ENCODE peak calls at places on chromosomes 4 and X, in five cellular contexts. L, D, J, Q and O are unnamed samples.

GRCh38 chr4:158496030-158496741 is 25.5 kb upstream of the RXFP1 start:
- DNase-seq in Q (peak; percentile 53), L (peak; percentile 22), J (no peak), D (peak; percentile 44), O (peak; percentile 42)

GRCh38 chrX:38817004-38817703 is 15.9 kb downstream of the MID1IP1 start:
- DNase-seq in L (no peak), D (no peak), J (no peak), Q (peak; percentile 32), O (peak; percentile 50)

GRCh38 chr4:155391932-155392331 is 15.2 kb upstream of the MAP9 start:
- DNase-seq in D (no peak), Q (no peak), L (no peak), J (no peak), O (no peak)

GRCh38 chr4:101870874-101871273 is 80.3 kb downstream of the BANK1 start:
- DNase-seq in L (no peak), Q (no peak), D (no peak), J (no peak), O (no peak)

GRCh38 chr4:152089564-152089963 is 328.8 kb upstream of the GATB start:
- DNase-seq in J (no peak), Q (no peak), L (no peak), D (no peak), O (no peak)

GRCh38 chr4:76028242-76028859 is 5.1 kb upstream of the CXCL10 start:
- DNase-seq in Q (no peak), L (no peak), D (no peak), J (no peak), O (no peak)

GRCh38 chrX:106917830-106918500 is 2.2 kb upstream of the CLDN2 start:
- DNase-seq in J (no peak), D (no peak), L (no peak), Q (peak; percentile 59), O (no peak)

GRCh38 chrX:2446815-2447214 is 54.0 kb downstream of the DHRSX start:
- DNase-seq in L (no peak), J (no peak), Q (no peak), D (no peak), O (no peak)

GRCh38 chrX:12396584-12396983 is 258.3 kb downstream of the FRMPD4 start:
- DNase-seq in Q (no peak), J (no peak), D (no peak), L (no peak), O (no peak)

GRCh38 chr4:185435466-185435865 is 9.7 kb upstream of the UFSP2 start:
- DNase-seq in L (no peak), Q (no peak), D (no peak), J (no peak), O (no peak)

GRCh38 chr4:37678624-37679023 is 7.6 kb downstream of the RELL1 start:
- DNase-seq in Q (no peak), J (no peak), L (no peak), D (no peak), O (peak; percentile 41)
- H3K4me1 ChIP-seq in Q (peaks cover 17% of the 10 kb centered on the region), J (peaks cover 31% of the 10 kb centered on the region), L (no peaks in the 10 kb centered on the region), D (peaks cover 58% of the 10 kb centered on the region), O (peaks cover 88% of the 10 kb centered on the region)

DNA sequence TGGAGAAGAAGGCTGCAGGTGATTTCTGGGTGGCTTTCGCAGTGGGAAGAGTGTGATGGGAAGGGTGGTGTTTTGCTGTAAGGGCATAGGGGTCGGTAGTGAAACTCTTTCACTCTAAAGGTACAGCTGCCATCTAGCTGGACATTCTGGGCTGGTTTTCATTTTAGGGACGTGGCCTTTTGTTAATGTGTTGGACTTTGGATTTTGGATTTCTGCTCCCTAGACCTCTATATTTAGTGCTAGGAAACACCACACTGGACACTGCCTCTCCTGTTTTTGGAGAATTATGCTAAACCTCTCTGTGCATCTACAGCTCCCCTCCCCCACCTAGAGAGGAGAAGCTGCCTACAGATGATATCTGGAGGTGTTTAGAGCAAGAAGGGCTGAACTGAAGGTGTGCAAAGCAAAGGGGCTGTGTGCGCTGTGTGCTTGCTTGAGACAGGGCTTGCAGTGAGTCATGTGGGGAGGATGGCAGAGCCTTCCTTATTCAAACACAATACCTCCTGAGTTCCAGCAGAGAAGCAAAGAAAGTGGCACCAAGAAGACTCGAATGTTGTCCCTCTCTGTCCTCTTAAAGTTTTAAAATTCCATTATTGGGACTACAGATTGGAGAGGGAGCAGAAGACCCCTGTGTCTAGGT is 47.9 kb downstream of the STARD8 start:
- DNase-seq in Q (no peak), D (no peak), J (no peak), L (no peak), O (no peak)
- H3K4me3 ChIP-seq in Q (peak overlapping the region; percentile 53), D (peak overlapping the region; percentile 55), J (peak overlapping the region; percentile 64), L (no peak overlapping the region), O (no peak overlapping the region)

DNA sequence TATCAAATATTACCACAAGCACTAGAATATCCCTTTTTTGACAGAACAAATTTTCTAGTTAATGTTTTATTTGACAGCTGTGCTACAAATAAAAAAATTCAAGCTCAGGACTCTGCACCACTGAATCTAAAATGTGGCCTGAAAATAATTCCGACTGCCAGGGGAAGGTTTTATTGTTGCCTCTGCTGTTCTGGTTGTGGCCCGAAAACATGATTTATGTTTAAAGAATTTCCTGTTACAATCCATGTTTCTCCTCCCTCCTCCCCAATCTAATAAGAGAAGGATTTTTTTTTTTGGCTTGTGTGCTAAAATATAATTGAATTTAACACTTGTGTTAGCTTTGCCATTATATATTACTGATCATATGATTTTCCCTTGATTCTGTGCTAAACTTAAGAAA is 227.8 kb downstream of the DCLK2 start:
- DNase-seq in L (no peak), D (no peak), J (no peak), Q (no peak), O (no peak)
- H3K4me1 ChIP-seq in L (no peaks in the 10 kb centered on the region), D (no peaks in the 10 kb centered on the region), J (no peaks in the 10 kb centered on the region), Q (peaks cover 11% of the 10 kb centered on the region), O (no peaks in the 10 kb centered on the region)

GRCh38 chr4:79788884-79789283 is 284.1 kb downstream of the ANTXR2 start:
- DNase-seq in Q (no peak), L (no peak), D (no peak), J (no peak), O (no peak)
- H3K4me3 ChIP-seq in Q (no peak overlapping the region), L (no peak overlapping the region), D (no peak overlapping the region), J (no peak overlapping the region), O (no peak overlapping the region)

GRCh38 chr4:143391895-143392294 is 55.2 kb downstream of the GAB1 start:
- DNase-seq in Q (no peak), L (no peak), J (no peak), D (no peak), O (no peak)

GRCh38 chr4:143391261-143391660 is 54.6 kb downstream of the GAB1 start:
- DNase-seq in D (no peak), Q (no peak), J (no peak), L (no peak), O (no peak)

GRCh38 chr4:143390764-143391163 is 54.1 kb downstream of the GAB1 start:
- DNase-seq in J (no peak), L (no peak), Q (no peak), D (no peak), O (no peak)

GRCh38 chr4:143395054-143395453 is 58.4 kb downstream of the GAB1 start:
- DNase-seq in D (no peak), Q (no peak), J (no peak), L (no peak), O (no peak)

DNA sequence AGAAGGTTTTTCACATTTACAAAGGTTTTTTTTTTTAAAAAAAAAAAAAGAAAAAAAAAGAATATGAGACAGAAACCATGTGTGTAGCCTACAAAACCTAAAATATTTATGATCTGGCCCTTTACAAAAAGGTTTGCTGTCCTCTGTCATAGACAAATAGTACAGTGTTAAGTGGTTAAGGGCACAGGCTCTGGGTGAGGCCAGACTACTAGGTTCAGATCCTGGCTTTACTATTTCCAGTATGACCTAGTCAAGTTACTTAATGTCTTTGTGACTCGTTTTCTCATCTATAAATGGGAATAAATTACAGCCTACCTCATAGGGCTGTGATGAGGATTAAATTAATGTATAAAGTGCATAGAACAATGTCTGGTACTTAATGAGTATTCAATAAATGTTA is 56.5 kb downstream of the GAB1 start:
- DNase-seq in L (no peak), Q (no peak), D (no peak), J (no peak), O (no peak)
- H3K4me1 ChIP-seq in L (peaks cover 1% of the 10 kb centered on the region), Q (peaks cover 47% of the 10 kb centered on the region), D (peaks cover 29% of the 10 kb centered on the region), J (peaks cover 40% of the 10 kb centered on the region), O (peaks cover 36% of the 10 kb centered on the region)

GRCh38 chr4:74934016-74934821 is 1.3 kb downstream of the PARM1 start:
- DNase-seq in L (no peak), J (no peak), D (peak; percentile 45), Q (peak; percentile 26), O (peak; percentile 21)
- H3K4me3 ChIP-seq in L (peak overlapping the region; percentile 48), J (peak overlapping the region; percentile 55), D (peak overlapping the region; percentile 67), Q (peak overlapping the region; percentile 55), O (peak overlapping the region; percentile 66)

DNA sequence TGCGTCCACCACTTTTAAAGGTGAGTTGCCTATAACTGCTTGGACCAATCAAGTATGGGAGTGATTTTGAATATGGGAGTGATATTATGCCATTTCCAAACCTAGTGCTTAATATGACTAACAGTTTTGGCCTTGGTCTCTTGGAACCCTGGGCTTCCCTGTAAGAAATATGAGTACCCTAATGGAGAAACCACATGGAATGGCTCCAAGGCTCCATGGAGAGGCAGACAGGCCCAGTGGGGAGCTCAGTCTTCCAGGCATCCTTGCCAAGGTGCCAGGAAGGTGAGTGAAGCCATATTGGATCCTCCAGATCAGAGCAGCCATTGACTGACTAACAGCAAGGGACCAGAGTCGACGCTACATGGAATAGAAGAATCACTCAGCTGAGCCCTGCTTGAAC is 53.2 kb downstream of the MAML3 start:
- DNase-seq in L (no peak), Q (no peak), D (no peak), J (no peak), O (no peak)
- H3K4me1 ChIP-seq in L (no peaks in the 10 kb centered on the region), Q (peaks cover 60% of the 10 kb centered on the region), D (peaks cover 34% of the 10 kb centered on the region), J (peaks cover 31% of the 10 kb centered on the region), O (peaks cover 18% of the 10 kb centered on the region)

GRCh38 chr4:39125600-39125985 is 56.7 kb upstream of the WDR19 start:
- DNase-seq in Q (no peak), D (no peak), L (no peak), J (no peak), O (no peak)
- H3K4me3 ChIP-seq in Q (no peak overlapping the region), D (no peak overlapping the region), L (no peak overlapping the region), J (no peak overlapping the region), O (no peak overlapping the region)